ENCODE peak calls at places on chromosomes 2 and 18, in four cellular contexts. V, D, I and P are unnamed samples.
A peak's percentile ranks its signal among the peaks of the same experiment; 100 is the strongest.

GRCh38 chr2:234091432-234091879 is 41.0 kb downstream of the SPP2 start:
- DNase-seq in V (no peak), D (peak; percentile 72), I (no peak), P (no peak)

GRCh38 chr2:88563134-88563533 is 64.1 kb downstream of the EIF2AK3 start:
- DNase-seq in V (no peak), D (no peak), I (no peak), P (no peak)

GRCh38 chr2:179340678-179341077 is 76.0 kb upstream of the SESTD1 start:
- DNase-seq in D (peak; percentile 30), V (no peak), I (no peak), P (peak; percentile 21)

GRCh38 chr18:48391863-48392262 is 17.3 kb downstream of the ZBTB7C start:
- DNase-seq in D (no peak), I (no peak), V (no peak), P (no peak)

GRCh38 chr18:60146220-60146960 is 226.2 kb downstream of the MC4R start:
- DNase-seq in I (no peak), D (no peak), V (no peak), P (no peak)

GRCh38 chr2:112150447-112150846 is 12.3 kb downstream of the FBLN7 start:
- DNase-seq in V (peak; percentile 79), D (peak; percentile 83), I (no peak), P (peak; percentile 85)

GRCh38 chr2:226447896-226448295 is 351.7 kb downstream of the IRS1 start:
- DNase-seq in I (no peak), V (no peak), D (peak; percentile 93), P (no peak)

GRCh38 chr2:138503087-138503442 is 1.5 kb downstream of the SPOPL start:
- DNase-seq in D (peak; percentile 36), V (no peak), I (no peak), P (no peak)

GRCh38 chr2:145034511-145034910 is 514.6 kb upstream of the ZEB2 start:
- DNase-seq in V (no peak), D (no peak), I (no peak), P (no peak)

GRCh38 chr2:121351521-121352318 is 66.7 kb upstream of the TFCP2L1 start:
- DNase-seq in I (no peak), D (no peak), V (no peak), P (no peak)

GRCh38 chr18:58077329-58077728 is 33.3 kb downstream of the NEDD4L start:
- DNase-seq in D (no peak), I (no peak), V (no peak), P (peak; percentile 8)

GRCh38 chr2:233422050-233422639 is 67.9 kb downstream of the DGKD start:
- DNase-seq in V (no peak), D (no peak), I (peak; percentile 48), P (no peak)

GRCh38 chr18:24397131-24397693 is 412 bp downstream of the OSBPL1A start:
- DNase-seq in D (peak; percentile 71), I (no peak), V (peak; percentile 28), P (peak; percentile 96)

GRCh38 chr2:10873790-10874437 is 37.8 kb upstream of the KCNF1 start:
- DNase-seq in V (no peak), I (no peak), D (no peak), P (no peak)

GRCh38 chr18:12886498-12887126 is 2.6 kb upstream of the PTPN2 start:
- DNase-seq in D (peak; percentile 26), I (no peak), V (no peak), P (no peak)

GRCh38 chr2:236833501-236834186 is 252.0 kb upstream of the COPS8 start:
- DNase-seq in V (peak; percentile 19), I (no peak), D (peak; percentile 82), P (no peak)

GRCh38 chr18:74251297-74252031 is 40.3 kb downstream of the CYB5A start:
- DNase-seq in I (no peak), D (no peak), V (no peak), P (peak; percentile 38)

GRCh38 chr2:50872543-50872942 is 159.4 kb downstream of the NRXN1 start:
- DNase-seq in I (no peak), V (no peak), D (no peak), P (no peak)

GRCh38 chr18:55449412-55450140 is 138.4 kb downstream of the TCF4 start:
- DNase-seq in I (no peak), V (no peak), D (no peak), P (no peak)

DNA sequence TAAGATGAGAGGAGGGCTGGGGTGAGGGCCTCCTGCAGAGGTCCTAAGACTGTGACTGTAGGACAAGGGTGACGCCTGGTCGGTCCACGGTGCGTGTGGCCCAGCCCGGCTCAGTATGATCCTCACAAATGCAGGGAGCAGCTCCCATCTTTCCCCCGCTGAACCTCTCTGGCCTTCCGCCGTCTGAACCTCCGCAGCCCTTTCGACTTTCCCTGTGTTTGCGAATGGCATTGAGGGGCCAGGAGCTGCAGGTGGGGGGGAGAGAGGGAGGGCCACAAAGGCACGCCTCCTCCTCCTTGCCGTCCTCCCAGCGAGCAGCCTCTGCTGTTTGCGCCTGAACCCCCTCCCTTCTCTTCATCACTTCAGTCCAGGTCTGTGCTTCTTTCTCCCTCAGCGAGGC is 68.6 kb upstream of the PXDN start:
- DNase-seq in D (no peak), V (no peak), I (no peak), P (no peak)
- H3K4me3 ChIP-seq in D (no peak overlapping the region), V (no peak overlapping the region), I (no peak overlapping the region), P (no peak overlapping the region)

DNA sequence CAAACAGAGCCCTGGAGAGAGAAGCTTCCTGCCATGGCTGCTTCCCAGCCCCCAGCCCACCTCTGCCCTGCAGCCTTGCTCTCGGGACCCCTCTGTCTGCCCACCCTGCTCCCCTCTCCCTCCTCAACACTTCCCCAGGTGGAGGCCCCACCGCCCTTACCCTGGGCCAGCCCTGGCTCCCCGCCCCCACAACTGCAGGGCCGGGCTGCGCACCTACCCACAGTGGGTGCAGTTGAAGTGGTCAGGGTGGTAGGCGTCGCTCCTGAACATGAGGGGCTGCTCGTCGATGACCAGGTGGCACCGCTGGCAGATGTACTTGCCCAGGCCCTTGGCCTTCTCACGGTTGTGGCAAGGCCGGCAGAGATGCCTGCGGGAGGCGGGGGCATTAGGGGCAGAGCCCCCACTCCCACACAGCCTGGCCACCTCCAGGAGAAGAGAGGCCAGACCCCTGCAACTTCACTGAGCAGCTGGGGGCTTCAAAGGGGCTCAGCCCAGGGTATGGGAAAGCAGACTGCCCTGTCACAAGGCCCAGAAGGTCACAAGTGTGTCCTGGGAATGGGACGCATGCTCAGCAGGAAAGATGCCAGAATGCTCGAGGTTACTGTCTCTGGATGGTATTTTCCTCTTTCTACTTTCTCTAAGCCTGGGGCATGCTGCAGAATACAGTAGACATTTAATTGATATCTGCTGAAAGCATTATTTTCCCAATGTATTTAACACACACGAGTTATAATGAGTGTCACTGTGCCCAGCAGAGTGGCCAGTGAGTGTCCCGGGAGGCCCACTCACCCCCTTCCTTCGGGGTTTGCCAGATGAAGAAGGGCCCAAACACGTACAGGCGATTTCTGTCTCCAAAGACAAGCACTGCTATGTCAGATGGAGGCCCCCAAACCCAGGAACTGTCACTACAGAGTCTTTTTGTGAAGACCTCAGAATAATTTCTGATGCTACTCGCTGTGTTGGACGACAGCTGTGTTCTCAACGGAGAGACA is 3.0 kb upstream of the GPR17 start:
- DNase-seq in I (no peak), D (no peak), V (no peak), P (no peak)
- H3K4me3 ChIP-seq in I (no peak overlapping the region), D (no peak overlapping the region), V (no peak overlapping the region), P (no peak overlapping the region)

GRCh38 chr2:48442610-48443360 is 87.2 kb upstream of the STON1 start:
- DNase-seq in D (no peak), V (no peak), I (no peak), P (no peak)
- H3K4me3 ChIP-seq in D (no peak overlapping the region), V (no peak overlapping the region), I (no peak overlapping the region), P (no peak overlapping the region)

GRCh38 chr2:241804326-241805276 is 4.4 kb upstream of the NEU4 start:
- DNase-seq in V (peak; percentile 23), D (no peak), I (no peak), P (peak; percentile 83)
- H3K4me3 ChIP-seq in V (no peak overlapping the region), D (no peak overlapping the region), I (peak overlapping the region; percentile 66), P (no peak overlapping the region)

DNA sequence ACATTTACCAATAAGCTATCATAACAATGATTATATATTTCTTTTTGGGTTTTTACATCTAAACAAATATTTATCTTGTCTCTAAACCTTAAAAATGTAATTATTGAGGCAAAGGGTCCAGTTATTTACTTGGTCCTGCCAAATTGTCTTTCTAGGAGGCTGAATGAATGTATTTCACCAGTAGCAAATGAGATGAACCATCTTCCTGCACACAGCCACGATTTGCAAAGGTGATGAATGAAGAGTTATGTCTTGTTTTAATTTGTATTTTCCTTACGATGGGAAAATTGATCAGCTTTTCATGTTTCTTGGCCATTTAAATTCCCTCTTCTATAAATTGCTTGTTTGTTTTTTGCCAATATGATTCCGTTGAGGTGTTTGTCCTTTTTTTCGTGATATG is 1.4 kb downstream of the SP100 start:
- DNase-seq in I (no peak), D (no peak), V (no peak), P (no peak)
- H3K4me3 ChIP-seq in I (peak overlapping the region; percentile 96), D (peak overlapping the region; percentile 76), V (peak overlapping the region; percentile 3), P (no peak overlapping the region)

GRCh38 chr2:85310330-85310729 is 17.5 kb downstream of the TGOLN2 start:
- DNase-seq in D (no peak), I (no peak), V (no peak), P (no peak)
- H3K4me3 ChIP-seq in D (no peak overlapping the region), I (no peak overlapping the region), V (no peak overlapping the region), P (no peak overlapping the region)

DNA sequence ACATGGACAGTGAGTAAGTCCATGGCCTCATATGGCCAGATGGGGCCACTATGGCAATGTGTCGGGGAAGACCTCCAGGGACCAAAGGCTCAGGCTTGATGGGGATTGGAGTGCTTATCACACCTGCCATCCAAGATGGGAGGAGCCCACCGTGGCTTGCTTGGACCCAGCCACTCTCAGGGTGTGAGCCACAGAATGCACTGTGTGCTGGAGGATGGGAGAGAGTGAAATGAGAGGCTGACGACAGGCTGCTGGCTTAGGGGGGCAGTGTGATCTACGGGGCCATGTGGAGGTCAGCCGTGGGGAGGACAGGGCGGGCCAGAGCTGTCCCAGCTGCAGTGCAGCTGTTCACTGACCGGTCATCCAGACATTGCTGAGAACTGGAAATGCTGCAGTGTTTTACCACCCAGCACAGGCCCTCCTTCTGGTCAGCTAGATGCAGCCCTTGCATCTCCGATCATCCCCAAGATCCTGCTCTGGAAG is 339.7 kb downstream of the CYP26B1 start:
- DNase-seq in D (no peak), V (no peak), I (no peak), P (no peak)
- H3K4me3 ChIP-seq in D (no peak overlapping the region), V (no peak overlapping the region), I (no peak overlapping the region), P (no peak overlapping the region)